ENCODE peak calls at places on chromosomes 5 and 9, in seven cellular contexts. B is amniotic stem cell; A is HTR-8/SVneo; C is fibroblast of the aortic adventitia; G is GM12865; U is stimulated activated CD4-positive, alpha-beta T cell treated with anti-CD3 and anti-CD28 coated beads, Interleukin-1b, Interleukin-23, amount 100 ng/mL, for 48 hours; W is naive B cell. P is an unnamed sample.

GRCh38 chr9:127113540-127113928 is 8.9 kb downstream of the ANGPTL2 start:
- DNase-seq in U (no peak), W (no peak), A (no peak), C (no peak), G (no peak), B (no peak), P (no peak)

GRCh38 chr9:12464368-12464767 is 228.8 kb upstream of the TYRP1 start:
- DNase-seq in C (no peak), A (no peak), B (no peak), U (no peak), W (no peak), G (no peak), P (no peak)

GRCh38 chr5:34892414-34892813 is 22.9 kb downstream of the RAD1 start:
- DNase-seq in B (no peak), C (no peak), W (no peak), U (no peak), A (no peak), G (no peak), P (no peak)

GRCh38 chr9:118583414-118583813 is 785.8 kb downstream of the BRINP1 start:
- DNase-seq in A (no peak), C (no peak), W (no peak), U (no peak), G (no peak), B (no peak), P (no peak)

GRCh38 chr9:95626885-95627558 is 110.3 kb upstream of the PTCH1 start:
- DNase-seq in A (no peak), B (no peak), W (no peak), U (peak), C (no peak), G (peak), P (no peak)

GRCh38 chr9:87405677-87406544 is 91.8 kb upstream of the DAPK1 start:
- DNase-seq in W (no peak), C (peak), B (no peak), A (no peak), G (no peak), U (no peak), P (peak)

GRCh38 chr9:6897831-6898230 is 140.1 kb downstream of the KDM4C start:
- DNase-seq in G (no peak), A (no peak), U (no peak), C (no peak), W (no peak), B (no peak), P (no peak)

GRCh38 chr5:63931841-63932240 is 30.4 kb downstream of the HTR1A start:
- DNase-seq in A (no peak), U (no peak), C (no peak), B (no peak), G (no peak), W (no peak), P (no peak)

GRCh38 chr5:36885149-36885548 is 8.6 kb downstream of the NIPBL start:
- DNase-seq in C (no peak), B (no peak), A (no peak), G (no peak), W (no peak), U (no peak), P (no peak)

GRCh38 chr5:76582252-76583162 is 40.7 kb downstream of the F2RL2 start:
- DNase-seq in U (peak), G (peak), B (peak), W (peak), A (no peak), C (peak), P (peak)

GRCh38 chr9:126294331-126295081 is 32.1 kb upstream of the MVB12B start:
- DNase-seq in A (no peak), B (no peak), W (no peak), G (no peak), C (no peak), U (no peak), P (no peak)

GRCh38 chr5:139108056-139108811 is 89.9 kb downstream of the SIL1 start:
- DNase-seq in W (no peak), A (no peak), U (no peak), B (no peak), G (no peak), C (peak), P (peak)

GRCh38 chr5:87400305-87400899 is 12.3 kb downstream of the CCNH start:
- DNase-seq in B (no peak), G (peak), U (no peak), A (peak), W (peak), C (peak), P (peak)

GRCh38 chr9:115883467-115884329 is 269.9 kb upstream of the PAPPA start:
- DNase-seq in W (no peak), U (no peak), G (peak), C (peak), B (no peak), A (peak), P (peak)

GRCh38 chr9:87216036-87216435 is 268.7 kb upstream of the GAS1 start:
- DNase-seq in B (no peak), C (no peak), U (no peak), W (no peak), G (no peak), A (no peak), P (no peak)

GRCh38 chr5:16826379-16827125 is 109.5 kb downstream of the MYO10 start:
- DNase-seq in A (no peak), C (no peak), W (no peak), G (no peak), B (no peak), U (no peak), P (no peak)

GRCh38 chr9:89695441-89695891 is 90.7 kb downstream of the GADD45G start:
- DNase-seq in G (no peak), C (no peak), W (no peak), A (no peak), U (no peak), B (no peak), P (no peak)

GRCh38 chr5:1785984-1786383 is 13.7 kb downstream of the MRPL36 start:
- DNase-seq in U (no peak), B (no peak), G (no peak), W (no peak), A (no peak), C (no peak), P (no peak)

GRCh38 chr5:180141068-180141660 is 67.8 kb downstream of the RASGEF1C start:
- DNase-seq in C (no peak), U (no peak), W (no peak), B (no peak), A (no peak), G (no peak), P (no peak)

GRCh38 chr5:179296150-179296821 is 49.0 kb downstream of the ADAMTS2 start:
- DNase-seq in A (no peak), B (no peak), U (no peak), G (no peak), C (no peak), W (no peak), P (no peak)

GRCh38 chr9:71642043-71642442 is 126.3 kb downstream of the CEMIP2 start:
- DNase-seq in C (no peak), G (no peak), W (no peak), B (no peak), U (no peak), A (no peak), P (no peak)

P was measured in astrocyte of the spinal cord.